ENCODE peak calls at places on chromosomes 12 and 14, in nine cellular contexts. U, W, A, L, C, J, D, P and X are unnamed samples.

GRCh38 chr12:118544569-118544968 is 168.2 kb downstream of the SUDS3 start:
- DNase-seq in U (peak; percentile 73), W (peak; percentile 59), A (no peak), L (no peak), C (peak; percentile 6), J (peak; percentile 46), D (no peak), P (no peak), X (no peak)

GRCh38 chr12:24979971-24980730 is 31.2 kb upstream of the BCAT1 start:
- DNase-seq in U (peak; percentile 8), W (no peak), A (no peak), L (no peak), C (no peak), J (peak; percentile 22), D (no peak), P (no peak), X (no peak)

GRCh38 chr12:13167226-13167625 is 29.3 kb upstream of the EMP1 start:
- DNase-seq in U (peak; percentile 76), W (no peak), A (no peak), L (no peak), C (peak; percentile 37), J (no peak), D (no peak), P (no peak), X (no peak)

GRCh38 chr14:50875359-50876090 is 3.7 kb downstream of the ABHD12B start:
- DNase-seq in U (peak; percentile 81), W (peak; percentile 79), A (no peak), L (peak; percentile 32), C (no peak), J (peak; percentile 15), D (no peak), P (no peak), X (no peak)

GRCh38 chr14:63877594-63877993 is 24.8 kb downstream of the SYNE2 start:
- DNase-seq in U (no peak), W (no peak), A (no peak), L (no peak), C (no peak), J (no peak), D (no peak), P (no peak), X (no peak)

GRCh38 chr14:96221841-96222240 is 17.2 kb downstream of the BDKRB2 start:
- DNase-seq in U (no peak), W (no peak), A (no peak), L (no peak), C (no peak), J (no peak), D (no peak), P (no peak), X (no peak)

GRCh38 chr12:55820679-55821078 is 2.8 kb downstream of the ORMDL2 start:
- DNase-seq in U (peak; percentile 20), W (peak; percentile 40), A (no peak), L (no peak), C (no peak), J (no peak), D (no peak), P (no peak), X (no peak)

GRCh38 chr12:120920178-120920577 is 16.0 kb upstream of the SPPL3 start:
- DNase-seq in U (no peak), W (no peak), A (no peak), L (no peak), C (no peak), J (no peak), D (no peak), P (no peak), X (no peak)

GRCh38 chr12:26265606-26266005 is 70.2 kb downstream of the SSPN start:
- DNase-seq in U (no peak), W (no peak), A (no peak), L (no peak), C (no peak), J (no peak), D (no peak), P (no peak), X (no peak)

GRCh38 chr12:66699738-66700482 is 21.0 kb upstream of the GRIP1 start:
- DNase-seq in U (no peak), W (no peak), A (no peak), L (no peak), C (no peak), J (no peak), D (no peak), P (no peak), X (no peak)

GRCh38 chr14:101709962-101710891 is 51.3 kb upstream of the PPP2R5C start:
- DNase-seq in U (no peak), W (no peak), A (no peak), L (peak; percentile 17), C (peak; percentile 60), J (no peak), D (peak; percentile 77), P (no peak), X (no peak)

GRCh38 chr12:105357162-105357691 is 26.7 kb downstream of the C12orf75 start:
- DNase-seq in U (peak; percentile 46), W (no peak), A (no peak), L (no peak), C (no peak), J (peak; percentile 13), D (no peak), P (no peak), X (no peak)

GRCh38 chr14:63726499-63726898 is 1.4 kb downstream of the SGPP1 start:
- DNase-seq in U (no peak), W (no peak), A (no peak), L (peak; percentile 11), C (no peak), J (no peak), D (no peak), P (no peak), X (no peak)

GRCh38 chr14:55138091-55138490 is 9.0 kb downstream of the LGALS3 start:
- DNase-seq in U (no peak), W (peak; percentile 16), A (no peak), L (no peak), C (peak; percentile 62), J (no peak), D (peak; percentile 83), P (no peak), X (no peak)

GRCh38 chr14:92501891-92502351 is 11.7 kb upstream of the RIN3 start:
- DNase-seq in U (peak; percentile 88), W (no peak), A (no peak), L (no peak), C (no peak), J (no peak), D (no peak), P (no peak), X (no peak)

GRCh38 chr12:14999421-15000047 is 26.7 kb downstream of the PDE6H start:
- DNase-seq in U (peak; percentile 48), W (no peak), A (no peak), L (no peak), C (no peak), J (no peak), D (no peak), P (no peak), X (no peak)

GRCh38 chr14:64812412-64812811 is 67.3 kb downstream of the SPTB start:
- DNase-seq in U (no peak), W (no peak), A (peak; percentile 67), L (peak; percentile 87), C (peak; percentile 74), J (no peak), D (no peak), P (no peak), X (peak; percentile 42)

GRCh38 chr14:35808076-35808657 is 928 bp downstream of the RALGAPA1 start:
- DNase-seq in U (no peak), W (peak; percentile 19), A (peak; percentile 9), L (peak; percentile 23), C (peak; percentile 36), J (no peak), D (no peak), P (no peak), X (peak; percentile 95)

GRCh38 chr12:4346931-4347330 is 25.9 kb downstream of the TIGAR start:
- DNase-seq in U (no peak), W (no peak), A (peak; percentile 9), L (no peak), C (no peak), J (no peak), D (no peak), P (no peak), X (no peak)

GRCh38 chr12:53978477-53979356 is 4.0 kb upstream of the HOTAIR start:
- DNase-seq in U (no peak), W (no peak), A (no peak), L (no peak), C (no peak), J (no peak), D (peak; percentile 94), P (no peak), X (no peak)

GRCh38 chr12:63915105-63915830 is 70.8 kb downstream of the SRGAP1 start:
- DNase-seq in U (peak; percentile 55), W (no peak), A (peak; percentile 30), L (peak; percentile 55), C (peak; percentile 26), J (no peak), D (no peak), P (no peak), X (no peak)

GRCh38 chr14:105398726-105399440 is 545 bp downstream of the TEX22 start:
- DNase-seq in U (peak; percentile 22), W (peak; percentile 87), A (peak; percentile 37), L (peak; percentile 83), C (peak; percentile 18), J (no peak), D (no peak), P (no peak), X (no peak)

GRCh38 chr12:113850309-113851056 is 115.6 kb downstream of the RBM19 start:
- DNase-seq in U (peak; percentile 51), W (no peak), A (no peak), L (no peak), C (no peak), J (no peak), D (no peak), P (no peak), X (no peak)

GRCh38 chr14:34340226-34340625 is 121.8 kb downstream of the SPTSSA start:
- DNase-seq in U (peak; percentile 95), W (no peak), A (no peak), L (no peak), C (no peak), J (no peak), D (no peak), P (no peak), X (no peak)

GRCh38 chr12:106736051-106736957 is 38.2 kb upstream of the RIC8B start:
- DNase-seq in U (peak; percentile 14), W (peak; percentile 29), A (no peak), L (peak; percentile 65), C (no peak), J (no peak), D (peak; percentile 40), P (no peak), X (no peak)

GRCh38 chr14:31465113-31465512 is 7.8 kb upstream of the DTD2 start:
- DNase-seq in U (no peak), W (no peak), A (no peak), L (no peak), C (no peak), J (no peak), D (no peak), P (no peak), X (no peak)

GRCh38 chr14:91354221-91354916 is 63.3 kb downstream of the CCDC88C start:
- DNase-seq in U (no peak), W (no peak), A (no peak), L (peak; percentile 71), C (no peak), J (no peak), D (no peak), P (no peak), X (no peak)

GRCh38 chr12:98646165-98646764 is 1.2 kb downstream of the APAF1 start:
- DNase-seq in U (peak; percentile 37), W (peak; percentile 69), A (no peak), L (peak; percentile 3), C (no peak), J (no peak), D (no peak), P (no peak), X (no peak)

GRCh38 chr12:79662046-79662811 is 28.5 kb downstream of the PAWR start:
- DNase-seq in U (peak; percentile 33), W (no peak), A (no peak), L (no peak), C (no peak), J (peak; percentile 35), D (no peak), P (no peak), X (no peak)

GRCh38 chr12:3130053-3130805 is 53.0 kb downstream of the TSPAN9 start:
- DNase-seq in U (no peak), W (peak; percentile 80), A (no peak), L (peak; percentile 23), C (no peak), J (no peak), D (peak; percentile 88), P (no peak), X (peak; percentile 70)

GRCh38 chr12:100733817-100734593 is 60.6 kb upstream of the ANO4 start:
- DNase-seq in U (peak; percentile 19), W (peak; percentile 28), A (peak; percentile 55), L (peak; percentile 63), C (peak; percentile 25), J (no peak), D (no peak), P (no peak), X (peak; percentile 16)